ENCODE peak calls at places on chromosomes 13 and 19, in six cellular contexts. J, B, S, F, D and X are unnamed samples.

GRCh38 chr19:5536337-5536894 is 31.3 kb downstream of the TINCR start:
- DNase-seq in J (peak), B (no peak), S (peak), F (peak), D (no peak), X (peak)

GRCh38 chr13:106087201-106087600 is 448.3 kb downstream of the EFNB2 start:
- DNase-seq in J (no peak), B (no peak), S (no peak), F (no peak), D (no peak), X (no peak)

GRCh38 chr19:4260605-4261191 is 13.8 kb downstream of the YJU2 start:
- DNase-seq in J (no peak), B (no peak), S (no peak), F (no peak), D (no peak), X (no peak)

GRCh38 chr13:110911880-110912279 is 3.0 kb downstream of the ANKRD10 start:
- DNase-seq in J (no peak), B (no peak), S (no peak), F (peak), D (no peak), X (no peak)

GRCh38 chr13:106243011-106243410 is 292.5 kb downstream of the EFNB2 start:
- DNase-seq in J (no peak), B (no peak), S (no peak), F (no peak), D (no peak), X (no peak)

GRCh38 chr19:58554494-58555368 is at the start of gene CHMP2A:
- DNase-seq in J (peak), B (peak), S (peak), F (peak), D (peak), X (peak)

GRCh38 chr13:25752957-25753540 is 298.8 kb downstream of the SHISA2 start:
- DNase-seq in J (peak), B (no peak), S (peak), F (peak), D (peak), X (no peak)

GRCh38 chr19:6588508-6589345 is 2.2 kb downstream of the CD70 start:
- DNase-seq in J (no peak), B (no peak), S (no peak), F (no peak), D (no peak), X (no peak)

GRCh38 chr13:24745516-24745860 is 18.5 kb upstream of the RNF17 start:
- DNase-seq in J (no peak), B (no peak), S (no peak), F (no peak), D (no peak), X (no peak)

GRCh38 chr19:41695745-41696144 is 7.7 kb upstream of the CEACAM7 start:
- DNase-seq in J (no peak), B (no peak), S (no peak), F (no peak), D (no peak), X (no peak)

GRCh38 chr13:71685072-71685471 is 181.9 kb downstream of the DACH1 start:
- DNase-seq in J (no peak), B (no peak), S (no peak), F (no peak), D (no peak), X (no peak)

GRCh38 chr19:6514926-6515325 is 12.8 kb upstream of the TUBB4A start:
- DNase-seq in J (no peak), B (no peak), S (no peak), F (no peak), D (no peak), X (no peak)

GRCh38 chr13:24742294-24742693 is 21.7 kb upstream of the RNF17 start:
- DNase-seq in J (no peak), B (no peak), S (no peak), F (no peak), D (no peak), X (no peak)

GRCh38 chr19:4374451-4375163 is 25.7 kb downstream of the SH3GL1 start:
- DNase-seq in J (peak), B (no peak), S (peak), F (peak), D (peak), X (peak)

GRCh38 chr13:103031332-103031873 is 34.8 kb downstream of the SLC10A2 start:
- DNase-seq in J (no peak), B (peak), S (no peak), F (no peak), D (no peak), X (no peak)

GRCh38 chr19:28990522-28990921 is 222.4 kb downstream of the UQCRFS1 start:
- DNase-seq in J (no peak), B (no peak), S (peak), F (no peak), D (no peak), X (no peak)

GRCh38 chr19:47742636-47743035 is 2.7 kb upstream of the NOP53 start:
- DNase-seq in J (no peak), B (no peak), S (no peak), F (no peak), D (no peak), X (no peak)

GRCh38 chr19:47741544-47742125 is 3.7 kb upstream of the NOP53 start:
- DNase-seq in J (no peak), B (no peak), S (no peak), F (no peak), D (no peak), X (no peak)

GRCh38 chr19:47749326-47749725 is 4.0 kb downstream of the NOP53 start:
- DNase-seq in J (no peak), B (peak), S (no peak), F (no peak), D (no peak), X (no peak)

GRCh38 chr19:47740866-47741519 is 4.4 kb upstream of the NOP53 start:
- DNase-seq in J (no peak), B (no peak), S (no peak), F (no peak), D (no peak), X (no peak)

DNA sequence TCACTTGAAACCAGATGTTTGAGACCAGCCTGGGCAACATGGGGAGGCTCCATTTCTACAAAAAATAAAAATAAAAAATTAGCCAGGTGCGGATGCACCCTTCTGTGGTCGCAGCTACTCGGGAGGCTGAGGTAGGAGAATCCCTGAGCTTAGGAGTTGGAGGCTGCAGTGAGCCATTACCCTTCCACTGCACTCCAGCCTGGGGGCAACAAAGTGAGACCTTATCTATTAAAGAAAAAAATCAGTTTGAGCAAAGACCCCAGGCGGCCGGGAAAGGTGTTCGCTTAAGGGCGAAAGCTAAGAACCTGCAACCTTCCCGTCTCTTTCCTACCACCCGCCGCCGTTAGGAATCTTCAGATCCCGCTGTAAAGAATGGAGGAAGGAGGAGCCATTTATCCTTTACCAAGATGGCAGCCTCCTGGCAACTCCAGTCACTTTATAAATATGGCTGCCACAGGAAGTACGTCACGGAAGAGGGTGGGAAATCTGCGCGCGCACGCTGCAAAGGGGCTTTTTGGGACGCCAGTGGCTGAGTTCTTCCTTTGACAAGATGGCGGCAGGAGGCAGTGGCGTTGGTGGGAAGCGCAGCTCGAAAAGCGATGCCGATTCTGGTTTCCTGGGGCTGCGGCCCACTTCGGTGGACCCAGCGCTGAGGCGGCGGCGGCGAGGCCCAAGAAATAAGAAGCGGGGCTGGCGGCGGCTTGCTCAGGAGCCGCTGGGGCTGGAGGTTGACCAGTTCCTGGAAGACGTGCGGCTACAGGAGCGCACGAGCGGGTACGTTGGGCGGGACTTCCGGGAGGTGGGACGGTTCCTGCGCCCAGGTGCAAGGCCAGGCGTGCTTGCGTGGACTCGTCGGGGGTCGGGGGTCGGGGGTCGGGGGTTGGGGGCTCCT is at the start of gene NOP53:
- DNase-seq in J (peak), B (peak), S (peak), F (peak), D (peak), X (peak)
- TF ChIP-seq POLR2A in J (peak), B (peak), S (peak), F (peak), D (peak), X (no peak)

DNA sequence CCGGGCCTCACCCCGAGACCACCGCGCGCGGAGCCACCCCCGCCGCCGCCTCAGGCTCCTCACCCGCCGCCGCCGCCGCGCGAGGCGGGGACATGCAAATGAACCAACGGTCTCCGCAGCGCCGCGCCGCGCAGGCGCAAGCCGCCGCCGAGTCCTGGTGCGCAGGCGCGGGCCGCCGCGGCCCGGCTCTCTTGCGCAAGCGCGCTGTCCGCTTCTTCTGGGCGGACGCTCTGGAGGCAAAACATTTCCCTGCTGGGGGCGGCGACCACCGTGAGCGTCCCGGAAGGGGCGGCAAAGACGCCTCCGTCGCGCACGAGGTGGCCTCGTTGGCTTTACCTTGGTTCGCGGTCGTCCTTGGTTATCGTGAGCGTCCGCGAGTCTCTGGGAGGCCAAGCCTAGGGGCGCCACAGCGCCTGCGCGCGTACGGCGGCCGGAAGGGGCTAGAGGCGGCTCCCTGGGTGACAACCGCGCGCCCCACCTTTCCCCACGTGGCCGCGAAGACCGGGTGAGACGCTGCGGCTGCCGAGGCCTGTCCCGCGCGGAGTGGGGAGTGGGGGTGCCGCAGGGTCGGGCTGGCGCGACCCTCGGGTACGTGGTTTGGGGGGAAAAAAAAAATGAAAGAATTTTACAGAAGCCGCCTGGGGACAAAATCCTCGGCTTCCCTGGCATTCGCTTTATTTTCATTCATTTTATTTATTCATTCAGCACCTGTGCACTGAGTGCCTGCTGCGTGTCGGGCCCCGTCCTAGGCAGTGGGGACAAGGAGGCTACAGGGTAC is at the start of the genes ARMC6 and SUGP2:
- DNase-seq in J (peak), B (peak), S (peak), F (peak), D (peak), X (peak)
- TF ChIP-seq POLR2A in J (peak), B (peak), S (no peak), F (peak), D (peak), X (peak)

GRCh38 chr13:113364371-113364932 is 522 bp upstream of the GRTP1 start:
- DNase-seq in J (no peak), B (no peak), S (no peak), F (no peak), D (no peak), X (no peak)
- TF ChIP-seq POLR2A in J (peak), B (no peak), S (no peak), F (no peak), D (peak), X (no peak)

DNA sequence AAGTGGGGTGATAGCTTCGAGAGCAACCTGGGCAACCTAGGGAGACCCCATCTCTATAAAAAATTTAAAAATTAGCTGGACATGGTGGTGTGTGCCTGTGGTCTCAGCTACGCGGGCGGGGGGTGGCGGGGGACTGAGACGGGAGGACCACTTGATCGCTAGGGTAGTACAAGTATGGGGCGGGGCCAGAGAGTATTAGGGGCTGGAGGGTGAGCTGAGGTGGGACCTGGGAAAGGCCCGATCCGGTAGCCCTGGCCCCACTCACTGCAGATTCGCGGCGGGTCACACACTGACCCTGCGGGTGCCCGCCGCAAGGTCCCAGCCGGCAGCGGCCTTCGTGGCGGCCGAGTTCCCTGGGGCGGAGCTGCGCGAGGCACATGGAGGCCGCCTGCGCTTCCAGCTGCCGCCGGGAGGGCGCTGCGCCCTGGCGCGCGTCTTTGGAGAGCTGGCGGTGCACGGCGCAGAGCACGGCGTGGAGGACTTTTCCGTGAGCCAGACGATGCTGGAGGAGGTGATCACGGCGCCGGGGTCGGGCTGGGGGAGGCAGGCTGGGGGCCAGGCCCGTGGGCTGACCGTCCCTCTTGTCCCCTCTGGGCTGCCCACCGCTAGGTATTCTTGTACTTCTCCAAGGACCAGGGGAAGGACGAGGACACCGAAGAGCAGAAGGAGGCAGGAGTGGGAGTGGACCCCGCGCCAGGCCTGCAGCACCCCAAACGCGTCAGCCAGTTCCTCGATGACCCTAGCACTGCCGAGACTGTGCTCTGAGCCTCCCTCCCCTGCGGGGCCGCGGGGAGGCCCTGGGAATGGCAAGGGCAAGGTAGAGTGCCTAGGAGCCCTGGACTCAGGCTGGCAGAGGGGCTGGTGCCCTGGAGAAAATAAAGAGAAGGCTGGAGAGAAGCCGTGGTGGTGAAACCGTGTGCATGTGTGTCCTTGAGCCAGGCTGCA is 2.0 kb upstream of the ARHGAP45 start:
- DNase-seq in J (peak), B (no peak), S (peak), F (peak), D (no peak), X (peak)
- TF ChIP-seq POLR2A in J (no peak), B (no peak), S (no peak), F (no peak), D (no peak), X (no peak)

DNA sequence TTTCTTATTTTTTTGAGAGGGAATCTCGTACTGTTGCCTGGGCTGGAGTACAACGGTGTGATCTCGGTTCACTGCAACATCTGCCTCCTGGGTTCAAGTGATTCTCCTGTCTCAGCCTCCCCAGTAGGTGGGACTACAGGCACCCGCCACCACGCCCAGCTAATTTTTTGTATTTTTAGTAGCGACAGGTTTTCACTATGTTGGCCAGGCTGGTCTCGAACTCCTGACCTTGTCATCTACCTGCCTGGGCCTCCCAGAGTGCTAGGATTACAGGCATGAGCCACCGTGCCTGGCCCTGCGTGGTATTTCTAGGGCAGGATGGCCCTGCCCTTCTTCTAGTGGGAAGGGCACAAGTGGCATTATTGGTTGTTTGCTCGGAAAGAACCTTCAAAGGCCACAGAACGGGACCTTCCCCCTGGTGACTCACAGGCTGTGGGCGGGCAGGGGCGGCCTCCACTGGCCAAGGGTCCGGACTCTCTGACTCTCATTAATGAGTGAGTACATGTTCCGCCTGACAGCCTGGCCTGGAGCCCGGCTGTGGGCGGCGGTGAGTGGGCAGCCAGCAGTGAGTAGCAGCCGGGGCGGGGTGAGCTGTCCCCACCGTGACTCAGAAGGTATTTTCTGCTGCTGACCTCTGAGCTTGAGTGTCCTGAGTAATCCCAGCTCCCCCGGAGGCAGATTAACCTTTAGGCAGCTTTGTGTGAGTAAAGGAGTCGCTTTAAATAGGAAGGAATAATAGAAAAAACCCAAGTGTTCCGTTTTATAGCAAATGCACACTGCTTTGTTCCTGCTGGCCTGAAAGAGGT is 5.1 kb downstream of the DOT1L start:
- DNase-seq in J (peak), B (peak), S (peak), F (peak), D (peak), X (peak)
- TF ChIP-seq POLR2A in J (peak), B (peak), S (no peak), F (peak), D (peak), X (no peak)

GRCh38 chr19:52095172-52096014 is at the start of gene ZNF841:
- DNase-seq in J (peak), B (peak), S (peak), F (peak), D (peak), X (peak)
- TF ChIP-seq POLR2A in J (peak), B (peak), S (no peak), F (peak), D (no peak), X (no peak)

GRCh38 chr19:35712910-35713845 is 4.6 kb upstream of the KMT2B start:
- DNase-seq in J (no peak), B (peak), S (no peak), F (no peak), D (no peak), X (no peak)
- TF ChIP-seq POLR2A in J (no peak), B (peak), S (no peak), F (no peak), D (no peak), X (no peak)